ENCODE peak calls at places on chromosome 13, in nine cellular contexts. H is breast epithelium, E is K562, Z is fibroblast of lung, U is RWPE2, X is mucosa of descending colon, F is heart left ventricle, R is endothelial cell of umbilical vein, N is cardiac muscle cell. Y is an unnamed sample. For H3K9me3, the result is how much of the 10 kb centered on the place peaks cover.

GRCh38 chr13:36526897-36527296 is 94.6 kb downstream of the CCNA1 start:
- DNase-seq in Z (no peak), F (no peak), H (no peak), U (no peak), E (no peak), N (no peak), R (no peak), X (no peak), Y (no peak)

GRCh38 chr13:97288486-97288900 is 66.4 kb downstream of the MBNL2 start:
- DNase-seq in N (no peak), H (no peak), U (no peak), X (no peak), Z (no peak), E (no peak), R (no peak), F (no peak), Y (no peak)

GRCh38 chr13:42047561-42048322 is 706 bp upstream of the DGKH start:
- DNase-seq in R (peak), Z (peak), X (peak), U (no peak), H (peak), E (peak), N (peak), F (peak), Y (peak)

GRCh38 chr13:76019421-76020044 is 383.4 kb downstream of the LMO7 start:
- DNase-seq in Z (no peak), N (no peak), F (peak), U (no peak), X (peak), R (no peak), H (no peak), E (no peak), Y (peak)

GRCh38 chr13:114281351-114282142 is at the start of gene UPF3A:
- DNase-seq in F (peak), R (peak), U (peak), E (peak), H (peak), X (peak), Z (peak), N (peak), Y (peak)

GRCh38 chr13:84925443-84925842 is 873.8 kb downstream of the SLITRK6 start:
- DNase-seq in H (no peak), Z (peak), F (no peak), E (no peak), R (no peak), U (no peak), N (no peak), X (no peak), Y (no peak)

GRCh38 chr13:73072501-73072900 is 13.7 kb downstream of the KLF5 start:
- DNase-seq in X (no peak), U (no peak), Z (no peak), E (no peak), R (no peak), N (no peak), F (no peak), H (no peak), Y (no peak)

GRCh38 chr13:30743319-30744055 is 8.1 kb downstream of the ALOX5AP start:
- DNase-seq in F (peak), N (peak), R (peak), H (no peak), X (peak), E (no peak), U (peak), Z (peak), Y (no peak)

GRCh38 chr13:40452038-40452666 is 214.3 kb downstream of the FOXO1 start:
- DNase-seq in E (no peak), F (no peak), N (no peak), U (no peak), R (no peak), Z (no peak), H (no peak), X (no peak), Y (no peak)

GRCh38 chr13:44487989-44488388 is 88.1 kb downstream of the TSC22D1 start:
- DNase-seq in N (no peak), E (no peak), F (no peak), Z (no peak), U (no peak), R (no peak), H (no peak), X (no peak), Y (no peak)

GRCh38 chr13:99987180-99988047 is 5.8 kb downstream of the ZIC2 start:
- DNase-seq in U (no peak), H (no peak), R (no peak), E (no peak), N (no peak), Z (no peak), X (no peak), F (no peak), Y (no peak)

GRCh38 chr13:101751488-101751887 is 299.0 kb downstream of the ITGBL1 start:
- DNase-seq in U (no peak), X (no peak), N (peak), Z (peak), F (no peak), R (peak), E (no peak), H (no peak), Y (no peak)

GRCh38 chr13:93751117-93751516 is 524.5 kb downstream of the GPC6 start:
- DNase-seq in R (no peak), X (no peak), H (no peak), Z (no peak), U (no peak), E (no peak), F (no peak), N (no peak), Y (no peak)

GRCh38 chr13:32824671-32825070 is 191.6 kb upstream of the KL start:
- DNase-seq in X (no peak), F (no peak), Z (peak), E (no peak), U (peak), N (peak), R (no peak), H (no peak), Y (no peak)

GRCh38 chr13:30051531-30052060 is 201.2 kb upstream of the UBL3 start:
- DNase-seq in F (no peak), U (no peak), N (no peak), X (no peak), R (no peak), E (no peak), Z (no peak), H (no peak), Y (no peak)

GRCh38 chr13:111031531-111031961 is 83.6 kb upstream of the ARHGEF7 start:
- DNase-seq in R (no peak), F (no peak), U (no peak), E (no peak), Z (peak), X (no peak), N (peak), H (no peak), Y (no peak)

GRCh38 chr13:21538753-21539152 is 65.2 kb downstream of the MICU2 start:
- DNase-seq in F (no peak), Z (no peak), E (no peak), X (no peak), N (no peak), H (no peak), U (no peak), R (no peak), Y (no peak)

GRCh38 chr13:109412232-109412935 is 374.0 kb downstream of the IRS2 start:
- DNase-seq in U (no peak), H (no peak), N (peak), F (peak), R (peak), Z (peak), X (peak), E (no peak), Y (peak)
- H3K4me3 ChIP-seq in U (no peak), H (peak), N (no peak), F (peak), R (no peak), Z (no peak), X (no peak), E (no peak), Y (peak)

GRCh38 chr13:19266979-19267378 is 85.4 kb upstream of the TUBA3C start:
- DNase-seq in H (no peak), X (no peak), F (no peak), U (no peak), Z (no peak), E (no peak), N (no peak), R (no peak), Y (no peak)
- H3K9me3 ChIP-seq in H (under half), X (under half), F (under half), U (under half), Z (under half), E (under half), N (under half), R (under half), Y (under half)

DNA sequence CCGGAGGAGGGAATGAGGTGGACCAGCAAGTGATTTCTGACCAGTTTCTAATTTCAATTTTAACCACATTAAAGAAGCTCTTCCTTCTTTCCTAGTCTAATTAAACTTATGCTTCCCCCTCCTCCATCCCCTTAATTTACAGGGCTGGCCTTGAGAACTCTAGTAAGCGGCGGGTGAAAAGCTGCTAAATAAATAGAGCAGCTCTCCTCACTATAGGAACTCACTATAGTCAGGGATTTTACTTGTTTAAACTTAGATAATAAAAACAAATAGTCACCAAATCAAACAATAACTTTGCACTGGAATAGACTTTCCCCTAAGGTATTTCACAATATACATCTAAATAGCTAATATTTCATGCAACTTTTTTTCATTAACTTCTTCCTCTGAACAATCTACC is 1838.2 kb upstream of the PRR20A start:
- DNase-seq in N (no peak), X (no peak), U (no peak), R (no peak), E (no peak), Z (no peak), F (no peak), H (no peak), Y (no peak)
- TF ChIP-seq CTCF in N (no peak), X (no peak), U (no peak), R (no peak), E (no peak), Z (no peak), F (no peak), H (no peak), Y (no peak)

DNA sequence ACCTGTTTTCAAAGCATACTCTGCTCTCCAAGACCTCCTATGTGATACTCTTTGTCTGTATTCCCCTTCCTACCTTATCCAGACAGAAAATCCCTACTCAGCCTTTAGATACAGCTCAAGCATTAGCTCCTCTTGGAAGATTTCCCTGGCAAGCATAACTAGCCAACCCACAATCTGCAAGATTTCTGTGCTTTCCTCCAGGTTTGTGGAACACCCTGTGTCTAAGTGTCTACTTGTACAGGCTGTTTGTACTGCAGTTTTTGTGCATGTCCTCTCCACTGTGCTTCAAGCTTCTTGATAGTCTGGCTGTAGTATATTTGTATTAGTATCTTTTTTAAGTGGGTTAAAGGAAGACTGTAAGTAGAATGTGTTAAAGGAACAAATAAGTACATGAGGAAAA is 203.7 kb downstream of the RFC3 start:
- DNase-seq in F (no peak), H (no peak), X (no peak), R (no peak), N (no peak), E (no peak), Z (no peak), U (no peak), Y (no peak)
- H3K4me3 ChIP-seq in F (no peak), H (no peak), X (no peak), R (no peak), N (no peak), E (no peak), Z (no peak), U (no peak), Y (no peak)

GRCh38 chr13:82878536-82878935 is 1003.7 kb downstream of the SLITRK1 start:
- DNase-seq in F (no peak), H (no peak), Z (peak), U (no peak), X (no peak), E (no peak), N (peak), R (no peak), Y (no peak)
- H3K9me3 ChIP-seq in F (under half), H (under half), Z (under half), U (under half), X (under half), E (under half), N (under half), R (under half), Y (under half)

GRCh38 chr13:24922390-24923304 is 158.7 kb downstream of the RNF17 start:
- DNase-seq in H (peak), E (peak), F (peak), R (peak), N (peak), Z (peak), X (peak), U (peak), Y (peak)

GRCh38 chr13:24925318-24926231 is 161.6 kb downstream of the RNF17 start:
- DNase-seq in X (peak), H (no peak), R (no peak), F (no peak), Z (no peak), N (no peak), E (no peak), U (no peak), Y (no peak)

GRCh38 chr13:24923305-24923640 is 159.3 kb downstream of the RNF17 start:
- DNase-seq in E (peak), R (no peak), F (no peak), H (no peak), U (no peak), X (peak), Z (peak), N (peak), Y (no peak)

GRCh38 chr13:24921003-24921402 is 157.0 kb downstream of the RNF17 start:
- DNase-seq in N (no peak), X (no peak), Z (peak), U (no peak), H (no peak), F (no peak), E (peak), R (no peak), Y (no peak)

GRCh38 chr13:24921881-24922280 is 157.9 kb downstream of the RNF17 start:
- DNase-seq in U (no peak), H (no peak), E (no peak), N (no peak), F (no peak), R (no peak), X (no peak), Z (no peak), Y (no peak)
- TF ChIP-seq CTCF in U (no peak), H (no peak), E (no peak), N (no peak), F (no peak), R (no peak), X (no peak), Z (no peak), Y (no peak)